ENCODE peak calls at places on chromosomes 13 and 19, in ten cellular contexts. O is DND-41, W is Karpas-422, S is endodermal cell, P is IMR-90, M is mammary epithelial cell, R is fibroblast of lung, X is mesenchymal stem cell, E is HepG2, A is MM.1S. Z is an unnamed sample.

GRCh38 chr19:32824906-32825608 is 44.5 kb downstream of the SLC7A9 start:
- DNase-seq in O (no peak), W (peak; percentile 2), S (no peak), P (no peak), M (no peak), R (no peak), X (no peak), E (no peak), A (no peak), Z (no peak)

GRCh38 chr19:49110567-49110966 is 3.6 kb upstream of the LIN7B start:
- DNase-seq in O (no peak), W (no peak), S (no peak), P (peak; percentile 62), M (no peak), R (no peak), X (peak; percentile 63), E (no peak), A (no peak), Z (no peak)

GRCh38 chr19:7904074-7905020 is 670 bp downstream of the MAP2K7 start:
- DNase-seq in O (no peak), W (peak; percentile 75), S (peak; percentile 74), P (no peak), M (no peak), R (no peak), X (peak; percentile 41), E (no peak), A (peak; percentile 42), Z (no peak)

GRCh38 chr13:106156468-106156867 is 379.0 kb downstream of the EFNB2 start:
- DNase-seq in O (no peak), W (no peak), S (no peak), P (peak; percentile 99), M (peak; percentile 99), R (peak; percentile 97), X (peak; percentile 97), E (no peak), A (no peak), Z (no peak)

GRCh38 chr13:99371956-99372355 is 64.8 kb upstream of the GPR183 start:
- DNase-seq in O (peak; percentile 76), W (no peak), S (peak; percentile 38), P (no peak), M (no peak), R (no peak), X (no peak), E (no peak), A (no peak), Z (no peak)

GRCh38 chr13:46675016-46675415 is 121.9 kb downstream of the ESD start:
- DNase-seq in O (no peak), W (no peak), S (no peak), P (no peak), M (no peak), R (peak; percentile 39), X (no peak), E (no peak), A (no peak), Z (no peak)

GRCh38 chr19:23241433-23241832 is 8.8 kb downstream of the ZNF724 start:
- DNase-seq in O (no peak), W (no peak), S (no peak), P (no peak), M (no peak), R (peak; percentile 10), X (no peak), E (no peak), A (no peak), Z (no peak)

GRCh38 chr19:51026554-51026831 is at the start of gene KLK11:
- DNase-seq in O (no peak), W (no peak), S (no peak), P (no peak), M (peak; percentile 45), R (no peak), X (no peak), E (no peak), A (no peak), Z (no peak)

GRCh38 chr19:49985926-49986325 is 25.0 kb upstream of the SIGLEC11 start:
- DNase-seq in O (no peak), W (no peak), S (no peak), P (no peak), M (no peak), R (no peak), X (no peak), E (no peak), A (no peak), Z (no peak)

GRCh38 chr13:110455941-110456340 is 105.6 kb downstream of the RAB20 start:
- DNase-seq in O (peak; percentile 73), W (peak; percentile 89), S (peak; percentile 96), P (peak; percentile 61), M (peak; percentile 67), R (peak; percentile 70), X (peak; percentile 86), E (peak; percentile 79), A (peak; percentile 84), Z (peak; percentile 62)

GRCh38 chr13:30731658-30732390 is 3.5 kb upstream of the ALOX5AP start:
- DNase-seq in O (no peak), W (no peak), S (no peak), P (no peak), M (no peak), R (no peak), X (no peak), E (no peak), A (no peak), Z (no peak)
- H3K27me3 ChIP-seq in O (no peaks in the 10 kb centered on the region), W (no peaks in the 10 kb centered on the region), S (no peaks in the 10 kb centered on the region), P (no peaks in the 10 kb centered on the region), M (no peaks in the 10 kb centered on the region), R (no peaks in the 10 kb centered on the region), X (no peaks in the 10 kb centered on the region), E (peaks cover 1% of the 10 kb centered on the region), A (no peaks in the 10 kb centered on the region), Z (no peaks in the 10 kb centered on the region)

GRCh38 chr19:55659822-55660221 is 5.0 kb downstream of the U2AF2 start:
- DNase-seq in O (no peak), W (no peak), S (no peak), P (no peak), M (no peak), R (no peak), X (no peak), E (no peak), A (no peak), Z (no peak)

GRCh38 chr19:55660404-55660803 is 5.6 kb downstream of the U2AF2 start:
- DNase-seq in O (no peak), W (no peak), S (no peak), P (no peak), M (no peak), R (no peak), X (no peak), E (no peak), A (no peak), Z (no peak)

GRCh38 chr19:55657004-55657747 is 2.3 kb downstream of the U2AF2 start:
- DNase-seq in O (no peak), W (no peak), S (no peak), P (no peak), M (peak; percentile 74), R (no peak), X (no peak), E (no peak), A (peak; percentile 14), Z (no peak)

GRCh38 chr19:55660991-55661390 is 6.2 kb downstream of the U2AF2 start:
- DNase-seq in O (no peak), W (no peak), S (no peak), P (no peak), M (no peak), R (no peak), X (no peak), E (no peak), A (no peak), Z (no peak)

GRCh38 chr19:55658846-55659459 is 4.1 kb downstream of the U2AF2 start:
- DNase-seq in O (no peak), W (no peak), S (no peak), P (no peak), M (no peak), R (no peak), X (no peak), E (no peak), A (no peak), Z (no peak)
- H3K9ac ChIP-seq in O (no peak overlapping the region), W (peak overlapping the region; percentile 86), S (no peak overlapping the region), P (no peak overlapping the region), M (no peak overlapping the region), R (no peak overlapping the region), X (peak overlapping the region; percentile 72), E (no peak overlapping the region), A (no peak overlapping the region), Z (peak overlapping the region; percentile 32)

GRCh38 chr19:43784251-43784980 is 3.6 kb upstream of the KCNN4 start:
- DNase-seq in O (peak; percentile 68), W (no peak), S (peak; percentile 71), P (peak; percentile 85), M (peak; percentile 88), R (peak; percentile 83), X (peak; percentile 88), E (no peak), A (peak; percentile 37), Z (no peak)

GRCh38 chr19:43782689-43783231 is 2.0 kb upstream of the KCNN4 start:
- DNase-seq in O (no peak), W (no peak), S (no peak), P (no peak), M (peak; percentile 64), R (no peak), X (no peak), E (no peak), A (no peak), Z (no peak)

GRCh38 chr19:43786665-43787064 is 5.9 kb upstream of the KCNN4 start:
- DNase-seq in O (no peak), W (no peak), S (no peak), P (no peak), M (no peak), R (no peak), X (no peak), E (no peak), A (no peak), Z (no peak)

GRCh38 chr19:43783636-43784035 is 2.9 kb upstream of the KCNN4 start:
- DNase-seq in O (no peak), W (no peak), S (no peak), P (no peak), M (no peak), R (no peak), X (no peak), E (no peak), A (no peak), Z (no peak)

DNA sequence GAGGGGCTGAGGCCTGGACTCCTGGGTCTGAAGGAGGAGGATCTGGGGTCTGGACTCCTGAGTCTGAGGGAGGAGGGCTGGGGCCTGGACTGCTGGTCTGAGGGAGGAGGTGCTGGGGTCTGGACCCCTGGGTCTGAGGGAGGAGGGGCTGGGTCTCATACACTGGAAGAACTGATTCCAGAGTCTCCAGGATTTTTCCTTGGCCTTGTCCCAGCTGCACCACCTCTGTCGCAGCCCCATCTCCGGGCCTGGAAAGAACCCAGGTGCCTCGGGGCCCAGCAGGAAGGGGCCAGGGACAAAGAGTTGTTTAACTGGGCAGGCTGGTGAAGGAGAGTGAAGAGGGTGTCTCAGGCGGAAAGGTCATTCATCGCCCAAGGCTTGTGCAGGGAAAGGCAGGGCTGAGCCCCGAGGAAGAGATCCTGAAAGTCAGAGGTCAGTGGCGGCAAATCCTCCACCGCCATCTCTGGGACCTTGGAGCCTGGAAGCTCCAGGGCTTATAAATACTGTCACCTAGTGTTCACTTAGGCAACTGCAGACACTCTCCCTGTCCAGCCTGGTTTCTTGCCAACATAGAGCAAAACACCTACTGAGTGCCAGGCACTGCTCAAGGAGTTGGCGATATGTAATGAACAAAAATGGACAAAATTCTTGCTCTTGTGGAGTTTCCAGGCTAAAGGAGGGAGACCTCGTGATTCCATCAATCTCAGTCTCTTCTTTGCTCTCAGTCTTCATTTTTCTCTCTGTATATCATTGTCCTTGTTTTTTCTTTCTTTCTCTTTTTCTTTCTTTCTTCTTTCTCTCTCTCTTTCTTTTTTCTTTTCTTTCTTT is 4.4 kb upstream of the KCNN4 start:
- DNase-seq in O (peak; percentile 67), W (peak; percentile 83), S (peak; percentile 88), P (peak; percentile 67), M (peak; percentile 67), R (peak; percentile 77), X (peak; percentile 79), E (peak; percentile 60), A (peak; percentile 79), Z (no peak)
- H3K4me3 ChIP-seq in O (no peak overlapping the region), W (no peak overlapping the region), S (no peak overlapping the region), P (no peak overlapping the region), M (no peak overlapping the region), R (no peak overlapping the region), X (no peak overlapping the region), E (no peak overlapping the region), A (peak overlapping the region; percentile 17), Z (no peak overlapping the region)

GRCh38 chr19:4328243-4328990 is 10.2 kb downstream of the STAP2 start:
- DNase-seq in O (peak; percentile 38), W (peak; percentile 85), S (peak; percentile 98), P (peak; percentile 74), M (no peak), R (peak; percentile 93), X (peak; percentile 91), E (no peak), A (peak; percentile 88), Z (peak; percentile 94)
- H3K27me3 ChIP-seq in O (no peaks in the 10 kb centered on the region), W (no peaks in the 10 kb centered on the region), S (peaks cover 17% of the 10 kb centered on the region), P (no peaks in the 10 kb centered on the region), M (no peaks in the 10 kb centered on the region), R (peaks cover 3% of the 10 kb centered on the region), X (peaks cover 8% of the 10 kb centered on the region), E (no peaks in the 10 kb centered on the region), A (peaks cover 18% of the 10 kb centered on the region), Z (no peaks in the 10 kb centered on the region)

Z was measured in NT2/D1.